ENCODE peak calls at places on chromosomes 1 and 21, in ten cellular contexts. One of them, this sample, is unnamed.

GRCh38 chr1:59261537-59261936 is 35.4 kb upstream of the FGGY start:
- DNase-seq in body of pancreas: no peak
- DNase-seq in CD4-positive, alpha-beta T cell: no peak
- DNase-seq in psoas muscle: no peak
- DNase-seq in PC-3: no peak
- DNase-seq in OCI-LY7: no peak
- DNase-seq in keratinocyte: no peak
- DNase-seq in heart left ventricle: peak
- DNase-seq in caudate nucleus: no peak
- DNase-seq in ovary: no peak
- DNase-seq in this sample: peak

GRCh38 chr1:229470406-229471043 is 36.6 kb upstream of the ACTA1 start:
- DNase-seq in body of pancreas: no peak
- DNase-seq in CD4-positive, alpha-beta T cell: no peak
- DNase-seq in psoas muscle: no peak
- DNase-seq in PC-3: no peak
- DNase-seq in OCI-LY7: no peak
- DNase-seq in keratinocyte: no peak
- DNase-seq in heart left ventricle: no peak
- DNase-seq in caudate nucleus: no peak
- DNase-seq in ovary: no peak
- DNase-seq in this sample: no peak

GRCh38 chr1:78577257-78578100 is 42.8 kb upstream of the IFI44L start:
- DNase-seq in body of pancreas: no peak
- DNase-seq in CD4-positive, alpha-beta T cell: no peak
- DNase-seq in psoas muscle: no peak
- DNase-seq in PC-3: no peak
- DNase-seq in OCI-LY7: no peak
- DNase-seq in keratinocyte: no peak
- DNase-seq in heart left ventricle: no peak
- DNase-seq in caudate nucleus: no peak
- DNase-seq in ovary: no peak
- DNase-seq in this sample: peak

GRCh38 chr1:224873645-224874369 is 55.7 kb upstream of the DNAH14 start:
- DNase-seq in body of pancreas: no peak
- DNase-seq in CD4-positive, alpha-beta T cell: no peak
- DNase-seq in psoas muscle: no peak
- DNase-seq in PC-3: peak
- DNase-seq in OCI-LY7: no peak
- DNase-seq in keratinocyte: no peak
- DNase-seq in heart left ventricle: no peak
- DNase-seq in caudate nucleus: no peak
- DNase-seq in ovary: no peak
- DNase-seq in this sample: no peak

GRCh38 chr1:154819628-154820590 is 50.2 kb downstream of the KCNN3 start:
- DNase-seq in body of pancreas: peak
- DNase-seq in CD4-positive, alpha-beta T cell: no peak
- DNase-seq in psoas muscle: no peak
- DNase-seq in PC-3: peak
- DNase-seq in OCI-LY7: peak
- DNase-seq in keratinocyte: no peak
- DNase-seq in heart left ventricle: no peak
- DNase-seq in caudate nucleus: no peak
- DNase-seq in ovary: no peak
- DNase-seq in this sample: no peak

GRCh38 chr1:165847486-165847885 is 20.1 kb downstream of the UCK2 start:
- DNase-seq in body of pancreas: no peak
- DNase-seq in CD4-positive, alpha-beta T cell: no peak
- DNase-seq in psoas muscle: no peak
- DNase-seq in PC-3: no peak
- DNase-seq in OCI-LY7: no peak
- DNase-seq in keratinocyte: no peak
- DNase-seq in heart left ventricle: no peak
- DNase-seq in caudate nucleus: no peak
- DNase-seq in ovary: no peak
- DNase-seq in this sample: no peak

GRCh38 chr1:234686035-234686434 is 76.1 kb upstream of the IRF2BP2 start:
- DNase-seq in body of pancreas: no peak
- DNase-seq in CD4-positive, alpha-beta T cell: no peak
- DNase-seq in psoas muscle: no peak
- DNase-seq in PC-3: no peak
- DNase-seq in OCI-LY7: no peak
- DNase-seq in keratinocyte: no peak
- DNase-seq in heart left ventricle: no peak
- DNase-seq in caudate nucleus: no peak
- DNase-seq in ovary: no peak
- DNase-seq in this sample: no peak

GRCh38 chr1:48105167-48105566 is 108.0 kb upstream of the TRABD2B start:
- DNase-seq in body of pancreas: no peak
- DNase-seq in CD4-positive, alpha-beta T cell: no peak
- DNase-seq in psoas muscle: no peak
- DNase-seq in PC-3: no peak
- DNase-seq in OCI-LY7: no peak
- DNase-seq in keratinocyte: no peak
- DNase-seq in heart left ventricle: no peak
- DNase-seq in caudate nucleus: no peak
- DNase-seq in ovary: no peak
- DNase-seq in this sample: no peak

GRCh38 chr1:205440476-205441317 is 15.1 kb downstream of the BLACAT1 start:
- DNase-seq in body of pancreas: peak
- DNase-seq in CD4-positive, alpha-beta T cell: peak
- DNase-seq in psoas muscle: no peak
- DNase-seq in PC-3: peak
- DNase-seq in OCI-LY7: peak
- DNase-seq in keratinocyte: peak
- DNase-seq in heart left ventricle: peak
- DNase-seq in caudate nucleus: no peak
- DNase-seq in ovary: peak
- DNase-seq in this sample: peak

GRCh38 chr21:29601072-29601471 is 302.4 kb downstream of the BACH1 start:
- DNase-seq in body of pancreas: no peak
- DNase-seq in CD4-positive, alpha-beta T cell: no peak
- DNase-seq in psoas muscle: no peak
- DNase-seq in PC-3: no peak
- DNase-seq in OCI-LY7: no peak
- DNase-seq in keratinocyte: no peak
- DNase-seq in heart left ventricle: no peak
- DNase-seq in caudate nucleus: no peak
- DNase-seq in ovary: no peak
- DNase-seq in this sample: no peak
- H3K27ac ChIP-seq in body of pancreas: no peak
- H3K27ac ChIP-seq in CD4-positive, alpha-beta T cell: no peak
- H3K27ac ChIP-seq in psoas muscle: no peak
- H3K27ac ChIP-seq in PC-3: no peak
- H3K27ac ChIP-seq in OCI-LY7: no peak
- H3K27ac ChIP-seq in keratinocyte: no peak
- H3K27ac ChIP-seq in heart left ventricle: no peak
- H3K27ac ChIP-seq in caudate nucleus: no peak
- H3K27ac ChIP-seq in ovary: no peak
- H3K27ac ChIP-seq in this sample: no peak

DNA sequence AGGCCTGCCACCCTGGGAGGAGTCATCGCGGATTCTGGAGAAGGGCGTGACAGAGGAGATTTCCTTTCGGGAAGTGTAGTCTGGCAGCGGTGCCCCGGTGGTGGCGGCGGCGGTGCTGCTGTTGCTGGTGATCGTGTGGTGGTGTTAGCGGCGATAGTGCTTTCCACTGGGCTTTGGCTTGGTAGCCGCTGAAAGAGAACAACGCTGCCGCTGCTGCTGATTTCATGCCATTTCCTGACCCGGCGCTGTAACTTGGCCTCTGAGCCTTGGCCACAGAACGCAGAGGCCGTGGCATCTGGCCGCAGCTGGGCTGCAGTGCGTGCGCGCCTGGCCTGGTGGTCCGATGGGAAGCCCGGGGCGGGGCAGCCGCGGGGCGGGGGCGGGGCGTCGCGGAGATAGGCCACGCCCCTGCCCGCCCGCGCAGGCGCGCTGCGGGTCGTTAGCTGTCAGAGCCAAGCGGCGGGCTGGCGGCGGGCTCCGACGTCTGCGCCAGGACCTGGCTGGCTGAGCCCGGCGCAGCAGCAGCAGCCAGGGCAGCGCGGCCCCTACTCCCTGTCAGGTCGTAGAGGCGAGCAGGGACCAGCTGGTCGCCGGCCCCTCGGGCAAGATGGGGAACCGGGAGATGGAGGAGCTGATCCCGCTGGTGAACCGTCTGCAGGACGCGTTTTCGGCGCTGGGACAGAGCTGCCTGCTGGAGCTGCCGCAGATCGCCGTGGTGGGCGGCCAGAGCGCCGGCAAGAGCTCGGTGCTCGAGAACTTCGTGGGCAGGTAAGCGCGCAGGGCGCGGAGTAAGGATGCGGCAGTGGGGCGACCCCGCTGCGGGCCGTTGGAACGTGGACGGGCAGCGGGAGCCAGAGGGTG is at the start of gene DNM3:
- DNase-seq in body of pancreas: peak
- DNase-seq in CD4-positive, alpha-beta T cell: peak
- DNase-seq in psoas muscle: peak
- DNase-seq in PC-3: no peak
- DNase-seq in OCI-LY7: peak
- DNase-seq in keratinocyte: no peak
- DNase-seq in heart left ventricle: peak
- DNase-seq in caudate nucleus: peak
- DNase-seq in ovary: peak
- DNase-seq in this sample: no peak
- H3K27ac ChIP-seq in body of pancreas: no peak
- H3K27ac ChIP-seq in CD4-positive, alpha-beta T cell: no peak
- H3K27ac ChIP-seq in psoas muscle: peak
- H3K27ac ChIP-seq in PC-3: no peak
- H3K27ac ChIP-seq in OCI-LY7: no peak
- H3K27ac ChIP-seq in keratinocyte: peak
- H3K27ac ChIP-seq in heart left ventricle: peak
- H3K27ac ChIP-seq in caudate nucleus: peak
- H3K27ac ChIP-seq in ovary: peak
- H3K27ac ChIP-seq in this sample: no peak

DNA sequence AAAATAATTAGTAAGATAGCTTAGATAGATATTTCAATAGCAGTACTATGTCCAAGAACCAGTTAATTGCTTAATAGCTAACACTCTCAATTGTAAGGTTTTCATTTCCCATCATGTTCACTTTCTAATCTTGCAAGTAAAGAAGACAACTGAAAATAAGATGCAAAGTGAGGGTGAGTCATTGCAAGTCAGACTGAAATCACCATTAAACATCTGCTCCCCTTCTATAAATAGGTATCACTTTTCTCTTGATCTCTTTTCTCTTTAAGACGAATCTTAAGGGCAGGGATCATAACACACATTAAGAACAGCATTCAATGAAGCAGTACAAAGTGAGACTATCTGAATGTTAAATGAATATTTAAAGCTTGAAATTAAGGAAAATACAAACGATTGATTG is 40.4 kb downstream of the UBR4 start:
- DNase-seq in body of pancreas: no peak
- DNase-seq in CD4-positive, alpha-beta T cell: no peak
- DNase-seq in psoas muscle: no peak
- DNase-seq in PC-3: no peak
- DNase-seq in OCI-LY7: no peak
- DNase-seq in keratinocyte: no peak
- DNase-seq in heart left ventricle: no peak
- DNase-seq in caudate nucleus: no peak
- DNase-seq in ovary: no peak
- DNase-seq in this sample: no peak
- H3K27ac ChIP-seq in body of pancreas: no peak
- H3K27ac ChIP-seq in CD4-positive, alpha-beta T cell: no peak
- H3K27ac ChIP-seq in psoas muscle: peak
- H3K27ac ChIP-seq in PC-3: no peak
- H3K27ac ChIP-seq in OCI-LY7: no peak
- H3K27ac ChIP-seq in keratinocyte: no peak
- H3K27ac ChIP-seq in heart left ventricle: no peak
- H3K27ac ChIP-seq in caudate nucleus: no peak
- H3K27ac ChIP-seq in ovary: no peak
- H3K27ac ChIP-seq in this sample: no peak

GRCh38 chr1:162145280-162145965 is 75.9 kb downstream of the NOS1AP start:
- DNase-seq in body of pancreas: no peak
- DNase-seq in CD4-positive, alpha-beta T cell: no peak
- DNase-seq in psoas muscle: no peak
- DNase-seq in PC-3: no peak
- DNase-seq in OCI-LY7: no peak
- DNase-seq in keratinocyte: no peak
- DNase-seq in heart left ventricle: no peak
- DNase-seq in caudate nucleus: no peak
- DNase-seq in ovary: no peak
- DNase-seq in this sample: no peak

GRCh38 chr1:162144268-162144667 is 74.8 kb downstream of the NOS1AP start:
- DNase-seq in body of pancreas: no peak
- DNase-seq in CD4-positive, alpha-beta T cell: no peak
- DNase-seq in psoas muscle: no peak
- DNase-seq in PC-3: no peak
- DNase-seq in OCI-LY7: no peak
- DNase-seq in keratinocyte: no peak
- DNase-seq in heart left ventricle: no peak
- DNase-seq in caudate nucleus: no peak
- DNase-seq in ovary: no peak
- DNase-seq in this sample: no peak

GRCh38 chr1:162144853-162145252 is 75.4 kb downstream of the NOS1AP start:
- DNase-seq in body of pancreas: no peak
- DNase-seq in CD4-positive, alpha-beta T cell: no peak
- DNase-seq in psoas muscle: no peak
- DNase-seq in PC-3: no peak
- DNase-seq in OCI-LY7: no peak
- DNase-seq in keratinocyte: no peak
- DNase-seq in heart left ventricle: no peak
- DNase-seq in caudate nucleus: no peak
- DNase-seq in ovary: no peak
- DNase-seq in this sample: no peak

GRCh38 chr1:162147760-162148159 is 78.3 kb downstream of the NOS1AP start:
- DNase-seq in body of pancreas: no peak
- DNase-seq in CD4-positive, alpha-beta T cell: no peak
- DNase-seq in psoas muscle: no peak
- DNase-seq in PC-3: no peak
- DNase-seq in OCI-LY7: no peak
- DNase-seq in keratinocyte: no peak
- DNase-seq in heart left ventricle: no peak
- DNase-seq in caudate nucleus: no peak
- DNase-seq in ovary: no peak
- DNase-seq in this sample: no peak

DNA sequence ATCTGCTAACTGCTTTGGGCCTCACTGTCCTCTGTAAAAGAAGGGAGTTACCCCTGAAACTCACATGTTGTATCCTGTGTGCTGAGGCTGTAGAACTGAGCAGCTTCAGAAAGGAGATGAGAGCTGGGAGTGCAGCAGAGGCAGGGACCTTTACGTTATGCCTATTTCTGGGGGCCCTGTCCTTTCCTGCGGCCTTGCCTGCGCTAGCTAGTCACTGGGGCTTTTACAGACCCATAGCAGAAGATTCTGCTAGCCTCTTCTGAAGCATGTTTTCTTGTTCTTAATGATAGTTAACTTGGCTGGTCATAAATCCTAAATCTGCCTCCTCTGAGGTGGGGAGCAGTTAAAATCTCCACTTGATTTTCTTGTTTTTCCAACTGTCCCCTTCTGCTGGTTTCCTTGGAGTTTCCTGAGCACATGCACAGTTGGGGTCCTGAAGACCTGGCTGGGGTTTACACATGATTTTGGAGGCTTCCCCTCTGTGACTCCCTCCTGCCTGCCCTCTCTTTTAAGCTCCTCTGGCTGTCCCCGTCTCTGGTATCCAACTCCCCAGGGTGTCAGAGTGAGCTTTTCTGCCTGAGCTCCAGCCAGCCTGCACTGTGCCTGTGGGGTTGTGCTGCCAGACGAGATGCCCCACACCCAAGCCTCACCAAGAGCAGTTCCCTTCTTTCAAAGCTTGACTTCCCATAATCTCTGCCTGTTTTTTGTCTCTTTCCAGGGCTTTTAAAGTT is 76.6 kb downstream of the NOS1AP start:
- DNase-seq in body of pancreas: no peak
- DNase-seq in CD4-positive, alpha-beta T cell: no peak
- DNase-seq in psoas muscle: no peak
- DNase-seq in PC-3: no peak
- DNase-seq in OCI-LY7: no peak
- DNase-seq in keratinocyte: no peak
- DNase-seq in heart left ventricle: no peak
- DNase-seq in caudate nucleus: no peak
- DNase-seq in ovary: no peak
- DNase-seq in this sample: no peak
- H3K27ac ChIP-seq in body of pancreas: no peak
- H3K27ac ChIP-seq in CD4-positive, alpha-beta T cell: no peak
- H3K27ac ChIP-seq in psoas muscle: no peak
- H3K27ac ChIP-seq in PC-3: no peak
- H3K27ac ChIP-seq in OCI-LY7: no peak
- H3K27ac ChIP-seq in keratinocyte: no peak
- H3K27ac ChIP-seq in heart left ventricle: no peak
- H3K27ac ChIP-seq in caudate nucleus: no peak
- H3K27ac ChIP-seq in ovary: no peak
- H3K27ac ChIP-seq in this sample: no peak

This sample was measured in SK-N-MC.